ENCODE peak calls at places on chromosomes 5 and 9, in five cellular contexts. One of them, this sample, is unnamed.

GRCh38 chr9:713046-713445 is 128.5 kb upstream of the DMRT1 start:
- DNase-seq in NCI-H82: no peak
- DNase-seq in GM10248: no peak
- DNase-seq in HEK293T: no peak
- DNase-seq in HuH-7.5: no peak
- DNase-seq in this sample: no peak

GRCh38 chr9:131805803-131806202 is 65.9 kb upstream of the RAPGEF1 start:
- DNase-seq in NCI-H82: no peak
- DNase-seq in GM10248: no peak
- DNase-seq in HEK293T: no peak
- DNase-seq in HuH-7.5: no peak
- DNase-seq in this sample: no peak

GRCh38 chr9:14057347-14058077 is 256.4 kb downstream of the NFIB start:
- DNase-seq in NCI-H82: no peak
- DNase-seq in GM10248: no peak
- DNase-seq in HEK293T: no peak
- DNase-seq in HuH-7.5: no peak
- DNase-seq in this sample: no peak

GRCh38 chr9:72554221-72554641 is 32.8 kb downstream of the TMC1 start:
- DNase-seq in NCI-H82: no peak
- DNase-seq in GM10248: no peak
- DNase-seq in HEK293T: no peak
- DNase-seq in HuH-7.5: no peak
- DNase-seq in this sample: no peak

GRCh38 chr5:1963358-1963757 is 80.6 kb upstream of the IRX4 start:
- DNase-seq in NCI-H82: no peak
- DNase-seq in GM10248: no peak
- DNase-seq in HEK293T: no peak
- DNase-seq in HuH-7.5: no peak
- DNase-seq in this sample: no peak

GRCh38 chr5:91207248-91207647 is 175.9 kb downstream of the ARRDC3 start:
- DNase-seq in NCI-H82: no peak
- DNase-seq in GM10248: no peak
- DNase-seq in HEK293T: no peak
- DNase-seq in HuH-7.5: no peak
- DNase-seq in this sample: no peak

GRCh38 chr9:94874316-94874715 is 147.8 kb downstream of the AOPEP start:
- DNase-seq in NCI-H82: no peak
- DNase-seq in GM10248: no peak
- DNase-seq in HEK293T: no peak
- DNase-seq in HuH-7.5: no peak
- DNase-seq in this sample: no peak

GRCh38 chr5:87423755-87424154 is 11.0 kb upstream of the CCNH start:
- DNase-seq in NCI-H82: no peak
- DNase-seq in GM10248: no peak
- DNase-seq in HEK293T: no peak
- DNase-seq in HuH-7.5: no peak
- DNase-seq in this sample: no peak

GRCh38 chr9:132572921-132573320 is 9.5 kb upstream of the BARHL1 start:
- DNase-seq in NCI-H82: peak
- DNase-seq in GM10248: no peak
- DNase-seq in HEK293T: no peak
- DNase-seq in HuH-7.5: no peak
- DNase-seq in this sample: no peak

GRCh38 chr5:106727071-106727470 is 943.7 kb downstream of the EFNA5 start:
- DNase-seq in NCI-H82: no peak
- DNase-seq in GM10248: no peak
- DNase-seq in HEK293T: no peak
- DNase-seq in HuH-7.5: no peak
- DNase-seq in this sample: no peak

GRCh38 chr5:21049900-21050299 is 1061.9 kb upstream of the CDH18 start:
- DNase-seq in NCI-H82: no peak
- DNase-seq in GM10248: no peak
- DNase-seq in HEK293T: no peak
- DNase-seq in HuH-7.5: no peak
- DNase-seq in this sample: no peak

GRCh38 chr5:155587458-155587857 is 573.9 kb downstream of the KIF4B start:
- DNase-seq in NCI-H82: no peak
- DNase-seq in GM10248: no peak
- DNase-seq in HEK293T: no peak
- DNase-seq in HuH-7.5: no peak
- DNase-seq in this sample: no peak

GRCh38 chr9:126162611-126163381 is 163.8 kb upstream of the MVB12B start:
- DNase-seq in NCI-H82: no peak
- DNase-seq in GM10248: no peak
- DNase-seq in HEK293T: peak
- DNase-seq in HuH-7.5: no peak
- DNase-seq in this sample: no peak

GRCh38 chr5:11902304-11902703 is 1.9 kb downstream of the CTNND2 start:
- DNase-seq in NCI-H82: no peak
- DNase-seq in GM10248: no peak
- DNase-seq in HEK293T: no peak
- DNase-seq in HuH-7.5: no peak
- DNase-seq in this sample: no peak

GRCh38 chr5:93100433-93100832 is 480.6 kb downstream of the NR2F1-AS1 start:
- DNase-seq in NCI-H82: no peak
- DNase-seq in GM10248: no peak
- DNase-seq in HEK293T: no peak
- DNase-seq in HuH-7.5: no peak
- DNase-seq in this sample: no peak

GRCh38 chr9:13478637-13479036 is 199.1 kb upstream of the MPDZ start:
- DNase-seq in NCI-H82: no peak
- DNase-seq in GM10248: no peak
- DNase-seq in HEK293T: no peak
- DNase-seq in HuH-7.5: no peak
- DNase-seq in this sample: no peak

GRCh38 chr9:124503713-124504529 is 3.3 kb downstream of the NR5A1 start:
- DNase-seq in NCI-H82: peak
- DNase-seq in GM10248: no peak
- DNase-seq in HEK293T: no peak
- DNase-seq in HuH-7.5: no peak
- DNase-seq in this sample: no peak

GRCh38 chr5:10333154-10334006 is 20.1 kb upstream of the MARCHF6 start:
- DNase-seq in NCI-H82: no peak
- DNase-seq in GM10248: peak
- DNase-seq in HEK293T: no peak
- DNase-seq in HuH-7.5: no peak
- DNase-seq in this sample: no peak

GRCh38 chr9:113822315-113822714 is 53.8 kb upstream of the ZNF618 start:
- DNase-seq in NCI-H82: no peak
- DNase-seq in GM10248: no peak
- DNase-seq in HEK293T: no peak
- DNase-seq in HuH-7.5: no peak
- DNase-seq in this sample: no peak

GRCh38 chr9:80204054-80204453 is 632.3 kb downstream of the TLE4 start:
- DNase-seq in NCI-H82: no peak
- DNase-seq in GM10248: no peak
- DNase-seq in HEK293T: no peak
- DNase-seq in HuH-7.5: no peak
- DNase-seq in this sample: no peak

GRCh38 chr9:20319641-20320337 is 302.5 kb downstream of the MLLT3 start:
- DNase-seq in NCI-H82: peak
- DNase-seq in GM10248: no peak
- DNase-seq in HEK293T: peak
- DNase-seq in HuH-7.5: no peak
- DNase-seq in this sample: no peak

GRCh38 chr9:116859763-116860162 is 172.7 kb downstream of the TRIM32 start:
- DNase-seq in NCI-H82: no peak
- DNase-seq in GM10248: no peak
- DNase-seq in HEK293T: no peak
- DNase-seq in HuH-7.5: no peak
- DNase-seq in this sample: no peak

GRCh38 chr5:90518666-90519065 is 10.7 kb downstream of the LYSMD3 start:
- DNase-seq in NCI-H82: no peak
- DNase-seq in GM10248: no peak
- DNase-seq in HEK293T: no peak
- DNase-seq in HuH-7.5: no peak
- DNase-seq in this sample: no peak

GRCh38 chr5:40680741-40681350 is 1.1 kb downstream of the PTGER4 start:
- DNase-seq in NCI-H82: no peak
- DNase-seq in GM10248: peak
- DNase-seq in HEK293T: no peak
- DNase-seq in HuH-7.5: peak
- DNase-seq in this sample: no peak

GRCh38 chr9:92706218-92706940 is 36.4 kb upstream of the IPPK start:
- DNase-seq in NCI-H82: peak
- DNase-seq in GM10248: peak
- DNase-seq in HEK293T: peak
- DNase-seq in HuH-7.5: no peak
- DNase-seq in this sample: no peak

GRCh38 chr5:55708732-55709131 is 3.4 kb downstream of the SLC38A9 start:
- DNase-seq in NCI-H82: no peak
- DNase-seq in GM10248: no peak
- DNase-seq in HEK293T: no peak
- DNase-seq in HuH-7.5: no peak
- DNase-seq in this sample: no peak

GRCh38 chr5:63686938-63687337 is 275.3 kb downstream of the HTR1A start:
- DNase-seq in NCI-H82: no peak
- DNase-seq in GM10248: no peak
- DNase-seq in HEK293T: no peak
- DNase-seq in HuH-7.5: no peak
- DNase-seq in this sample: no peak

GRCh38 chr5:114391321-114391720 is 29.5 kb downstream of the KCNN2 start:
- DNase-seq in NCI-H82: no peak
- DNase-seq in GM10248: no peak
- DNase-seq in HEK293T: no peak
- DNase-seq in HuH-7.5: no peak
- DNase-seq in this sample: no peak

GRCh38 chr9:32863291-32863690 is 80.0 kb downstream of the TMEM215 start:
- DNase-seq in NCI-H82: no peak
- DNase-seq in GM10248: no peak
- DNase-seq in HEK293T: no peak
- DNase-seq in HuH-7.5: no peak
- DNase-seq in this sample: no peak

GRCh38 chr9:121612511-121612998 is 38.9 kb upstream of the DAB2IP start:
- DNase-seq in NCI-H82: no peak
- DNase-seq in GM10248: no peak
- DNase-seq in HEK293T: peak
- DNase-seq in HuH-7.5: no peak
- DNase-seq in this sample: no peak

GRCh38 chr5:121462441-121462840 is 389.2 kb upstream of the FTMT start:
- DNase-seq in NCI-H82: no peak
- DNase-seq in GM10248: no peak
- DNase-seq in HEK293T: no peak
- DNase-seq in HuH-7.5: no peak
- DNase-seq in this sample: no peak

GRCh38 chr5:54049144-54049543 is 261.2 kb downstream of the ARL15 start:
- DNase-seq in NCI-H82: no peak
- DNase-seq in GM10248: no peak
- DNase-seq in HEK293T: no peak
- DNase-seq in HuH-7.5: no peak
- DNase-seq in this sample: no peak

GRCh38 chr5:45604092-45604491 is 92.1 kb downstream of the HCN1 start:
- DNase-seq in NCI-H82: no peak
- DNase-seq in GM10248: no peak
- DNase-seq in HEK293T: no peak
- DNase-seq in HuH-7.5: no peak
- DNase-seq in this sample: no peak

GRCh38 chr5:94040591-94041148 is 299.3 kb upstream of the POU5F2 start:
- DNase-seq in NCI-H82: no peak
- DNase-seq in GM10248: no peak
- DNase-seq in HEK293T: no peak
- DNase-seq in HuH-7.5: no peak
- DNase-seq in this sample: no peak

GRCh38 chr9:96169901-96170300 is 132.1 kb downstream of the HSD17B3 start:
- DNase-seq in NCI-H82: no peak
- DNase-seq in GM10248: no peak
- DNase-seq in HEK293T: no peak
- DNase-seq in HuH-7.5: no peak
- DNase-seq in this sample: no peak

GRCh38 chr5:94524841-94525697 is 93.3 kb downstream of the KIAA0825 start:
- DNase-seq in NCI-H82: peak
- DNase-seq in GM10248: peak
- DNase-seq in HEK293T: peak
- DNase-seq in HuH-7.5: no peak
- DNase-seq in this sample: no peak

GRCh38 chr9:13502503-13502902 is 223.0 kb upstream of the MPDZ start:
- DNase-seq in NCI-H82: no peak
- DNase-seq in GM10248: no peak
- DNase-seq in HEK293T: no peak
- DNase-seq in HuH-7.5: no peak
- DNase-seq in this sample: no peak